ENCODE peak calls at places on chromosome 18, in eight cellular contexts. M is epithelial cell of esophagus; Z is stimulated activated CD8-positive, alpha-beta memory T cell treated with anti-CD3 and anti-CD28 coated beads, Interleukin-15, amount 100 ng/mL, for 24 hours; W is GM13977; H is activated T-cell treated with anti-CD3 and anti-CD28 coated beads for 24 hours; D is stimulated activated CD4-positive, alpha-beta T cell treated with anti-CD3 and anti-CD28 coated beads, Interleukin-4, amount 100 ng/mL, for 48 hours; G is effector memory CD4-positive, alpha-beta T cell; I is stimulated activated naive CD8-positive, alpha-beta T cell treated with anti-CD3 and anti-CD28 coated beads, Interleukin-15, amount 100 ng/mL, for 72 hours. U is an unnamed sample.

GRCh38 chr18:56747857-56748256 is 96.7 kb downstream of the WDR7 start:
- DNase-seq in H (no peak), G (no peak), M (no peak), Z (no peak), W (no peak), I (no peak), D (no peak), U (no peak)

GRCh38 chr18:35729971-35730668 is 148.6 kb downstream of the GALNT1 start:
- DNase-seq in Z (no peak), M (no peak), D (no peak), I (no peak), W (no peak), H (no peak), G (no peak), U (no peak)

GRCh38 chr18:50231621-50232020 is 34.7 kb downstream of the CFAP53 start:
- DNase-seq in H (no peak), M (peak; percentile 93), D (no peak), I (no peak), Z (no peak), W (no peak), G (no peak), U (no peak)

GRCh38 chr18:78892201-78892600 is 87.4 kb upstream of the SALL3 start:
- DNase-seq in M (no peak), G (no peak), W (no peak), D (no peak), Z (no peak), H (no peak), I (no peak), U (no peak)

GRCh38 chr18:37124511-37124910 is 295.6 kb downstream of the KIAA1328 start:
- DNase-seq in D (no peak), Z (no peak), W (no peak), I (no peak), H (no peak), G (no peak), M (peak; percentile 64), U (no peak)

GRCh38 chr18:11955299-11956029 is 25.8 kb upstream of the IMPA2 start:
- DNase-seq in W (no peak), G (no peak), D (no peak), I (no peak), M (peak; percentile 73), H (no peak), Z (no peak), U (no peak)

GRCh38 chr18:28767781-28768211 is 590.9 kb upstream of the CDH2 start:
- DNase-seq in I (no peak), Z (no peak), G (no peak), W (no peak), M (peak; percentile 68), D (no peak), H (no peak), U (no peak)

GRCh38 chr18:50097702-50098101 is 97.2 kb downstream of the MYO5B start:
- DNase-seq in H (no peak), G (no peak), D (no peak), Z (no peak), I (no peak), W (no peak), M (peak; percentile 96), U (no peak)

GRCh38 chr18:52536039-52536438 is 196.0 kb downstream of the DCC start:
- DNase-seq in H (no peak), G (no peak), M (no peak), W (no peak), I (no peak), Z (no peak), D (no peak), U (no peak)

GRCh38 chr18:45291616-45292612 is 323.4 kb upstream of the SLC14A2 start:
- DNase-seq in H (no peak), W (no peak), D (no peak), G (no peak), Z (no peak), M (peak; percentile 41), I (no peak), U (no peak)

GRCh38 chr18:44180683-44181082 is 500.0 kb upstream of the SETBP1 start:
- DNase-seq in M (peak; percentile 92), I (no peak), H (no peak), G (no peak), Z (no peak), D (no peak), W (no peak), U (no peak)

GRCh38 chr18:63511285-63511684 is 30.9 kb upstream of the SERPINB12 start:
- DNase-seq in D (no peak), Z (no peak), H (no peak), W (no peak), G (no peak), M (peak; percentile 78), I (no peak), U (peak; percentile 9)

GRCh38 chr18:2281523-2282199 is 289.6 kb downstream of the METTL4 start:
- DNase-seq in G (no peak), M (no peak), D (no peak), H (no peak), W (no peak), Z (no peak), I (no peak), U (no peak)

GRCh38 chr18:42413870-42414269 is 458.8 kb downstream of the PIK3C3 start:
- DNase-seq in I (no peak), Z (no peak), W (no peak), D (no peak), M (no peak), G (no peak), H (no peak), U (no peak)

GRCh38 chr18:11150271-11150615 is 874 bp upstream of the PIEZO2 start:
- DNase-seq in Z (no peak), M (no peak), G (no peak), H (no peak), I (no peak), D (no peak), W (no peak), U (no peak)

GRCh38 chr18:75800331-75800648 is 372.8 kb upstream of the SMIM21 start:
- DNase-seq in H (no peak), W (no peak), I (no peak), D (no peak), G (no peak), M (no peak), Z (no peak), U (no peak)

GRCh38 chr18:48170651-48171050 is 238.5 kb downstream of the ZBTB7C start:
- DNase-seq in H (no peak), I (no peak), W (no peak), G (no peak), Z (no peak), D (no peak), M (no peak), U (no peak)

GRCh38 chr18:70154591-70155194 is 50.8 kb downstream of the RTTN start:
- DNase-seq in H (no peak), M (no peak), Z (no peak), D (no peak), I (no peak), G (no peak), W (no peak), U (peak; percentile 3)

GRCh38 chr18:9862686-9863085 is 23.1 kb upstream of the TXNDC2 start:
- DNase-seq in D (no peak), I (no peak), W (no peak), Z (no peak), M (no peak), G (no peak), H (no peak), U (no peak)

GRCh38 chr18:58394046-58394445 is 234.8 kb downstream of the ALPK2 start:
- DNase-seq in Z (no peak), I (no peak), D (no peak), W (no peak), G (no peak), H (no peak), M (no peak), U (peak; percentile 24)

GRCh38 chr18:49623571-49623970 is 61.7 kb downstream of the LIPG start:
- DNase-seq in G (no peak), I (no peak), W (no peak), D (no peak), M (peak; percentile 40), Z (no peak), H (no peak), U (no peak)

U was measured in H54.